ENCODE peak calls at places on chromosomes 2 and 18, in five cellular contexts. One of them, this sample, is unnamed.

GRCh38 chr2:49110571-49111315 is 43.6 kb downstream of the FSHR start:
- DNase-seq in CD8-positive, alpha-beta T cell: no peak
- DNase-seq in nephron progenitor cell: no peak
- DNase-seq in HCT116: no peak
- DNase-seq in tibial artery: no peak
- DNase-seq in this sample: no peak

GRCh38 chr2:222057249-222058073 is 241.3 kb downstream of the PAX3 start:
- DNase-seq in nephron progenitor cell: no peak
- DNase-seq in tibial artery: no peak
- DNase-seq in CD8-positive, alpha-beta T cell: no peak
- DNase-seq in HCT116: no peak
- DNase-seq in this sample: peak

GRCh38 chr2:128435576-128436497 is 117.2 kb upstream of the HS6ST1 start:
- DNase-seq in CD8-positive, alpha-beta T cell: no peak
- DNase-seq in tibial artery: peak
- DNase-seq in nephron progenitor cell: peak
- DNase-seq in HCT116: no peak
- DNase-seq in this sample: no peak

GRCh38 chr18:60019463-60019840 is 119.7 kb downstream of the PMAIP1 start:
- DNase-seq in nephron progenitor cell: no peak
- DNase-seq in tibial artery: no peak
- DNase-seq in HCT116: no peak
- DNase-seq in CD8-positive, alpha-beta T cell: no peak
- DNase-seq in this sample: peak

GRCh38 chr2:217142649-217143266 is 282.9 kb upstream of the TNP1 start:
- DNase-seq in tibial artery: no peak
- DNase-seq in nephron progenitor cell: peak
- DNase-seq in CD8-positive, alpha-beta T cell: no peak
- DNase-seq in HCT116: peak
- DNase-seq in this sample: peak

GRCh38 chr2:231611273-231612198 is 18.9 kb downstream of the TEX44 start:
- DNase-seq in CD8-positive, alpha-beta T cell: no peak
- DNase-seq in tibial artery: peak
- DNase-seq in HCT116: peak
- DNase-seq in nephron progenitor cell: no peak
- DNase-seq in this sample: peak

GRCh38 chr2:118249970-118250369 is 161.7 kb downstream of the INSIG2 start:
- DNase-seq in tibial artery: no peak
- DNase-seq in HCT116: no peak
- DNase-seq in CD8-positive, alpha-beta T cell: no peak
- DNase-seq in nephron progenitor cell: no peak
- DNase-seq in this sample: peak

GRCh38 chr2:160450486-160450885 is 43.1 kb downstream of the RBMS1 start:
- DNase-seq in nephron progenitor cell: no peak
- DNase-seq in HCT116: no peak
- DNase-seq in tibial artery: no peak
- DNase-seq in CD8-positive, alpha-beta T cell: no peak
- DNase-seq in this sample: no peak

GRCh38 chr2:76808776-76809175 is 713.4 kb downstream of the LRRTM4 start:
- DNase-seq in tibial artery: no peak
- DNase-seq in HCT116: no peak
- DNase-seq in nephron progenitor cell: no peak
- DNase-seq in CD8-positive, alpha-beta T cell: no peak
- DNase-seq in this sample: no peak

GRCh38 chr2:142689206-142689605 is 188.3 kb upstream of the KYNU start:
- DNase-seq in tibial artery: no peak
- DNase-seq in CD8-positive, alpha-beta T cell: no peak
- DNase-seq in HCT116: no peak
- DNase-seq in nephron progenitor cell: no peak
- DNase-seq in this sample: no peak

GRCh38 chr2:231152800-231153557 is 28.1 kb upstream of the HTR2B start:
- DNase-seq in CD8-positive, alpha-beta T cell: no peak
- DNase-seq in nephron progenitor cell: no peak
- DNase-seq in tibial artery: no peak
- DNase-seq in HCT116: no peak
- DNase-seq in this sample: peak

GRCh38 chr2:73105511-73105971 is 7.2 kb downstream of the RAB11FIP5 start:
- DNase-seq in HCT116: no peak
- DNase-seq in CD8-positive, alpha-beta T cell: no peak
- DNase-seq in tibial artery: no peak
- DNase-seq in nephron progenitor cell: no peak
- DNase-seq in this sample: no peak

GRCh38 chr2:231622963-231623362 is 30.3 kb downstream of the TEX44 start:
- DNase-seq in nephron progenitor cell: no peak
- DNase-seq in tibial artery: no peak
- DNase-seq in CD8-positive, alpha-beta T cell: no peak
- DNase-seq in HCT116: no peak
- DNase-seq in this sample: no peak

GRCh38 chr2:234555616-234556249 is 58.9 kb upstream of the ARL4C start:
- DNase-seq in nephron progenitor cell: no peak
- DNase-seq in HCT116: no peak
- DNase-seq in CD8-positive, alpha-beta T cell: no peak
- DNase-seq in tibial artery: no peak
- DNase-seq in this sample: peak

GRCh38 chr2:217666338-217666737 is 336.5 kb downstream of the TNS1 start:
- DNase-seq in nephron progenitor cell: no peak
- DNase-seq in tibial artery: no peak
- DNase-seq in CD8-positive, alpha-beta T cell: no peak
- DNase-seq in HCT116: no peak
- DNase-seq in this sample: peak

GRCh38 chr2:166419616-166419934 is 43.8 kb upstream of the SCN9A start:
- DNase-seq in nephron progenitor cell: no peak
- DNase-seq in CD8-positive, alpha-beta T cell: no peak
- DNase-seq in tibial artery: no peak
- DNase-seq in HCT116: peak
- DNase-seq in this sample: peak

GRCh38 chr2:238689331-238689730 is 158.6 kb upstream of the TWIST2 start:
- DNase-seq in CD8-positive, alpha-beta T cell: no peak
- DNase-seq in HCT116: no peak
- DNase-seq in tibial artery: no peak
- DNase-seq in nephron progenitor cell: no peak
- DNase-seq in this sample: no peak

GRCh38 chr2:104868081-104868806 is 14.3 kb downstream of the POU3F3 start:
- DNase-seq in CD8-positive, alpha-beta T cell: no peak
- DNase-seq in nephron progenitor cell: no peak
- DNase-seq in tibial artery: no peak
- DNase-seq in HCT116: no peak
- DNase-seq in this sample: no peak

GRCh38 chr2:147610491-147611050 is 234.3 kb upstream of the ACVR2A start:
- DNase-seq in nephron progenitor cell: no peak
- DNase-seq in CD8-positive, alpha-beta T cell: no peak
- DNase-seq in HCT116: no peak
- DNase-seq in tibial artery: no peak
- DNase-seq in this sample: no peak

GRCh38 chr2:162840598-162841246 is 2.2 kb upstream of the KCNH7 start:
- DNase-seq in tibial artery: peak
- DNase-seq in nephron progenitor cell: peak
- DNase-seq in HCT116: peak
- DNase-seq in CD8-positive, alpha-beta T cell: no peak
- DNase-seq in this sample: peak

GRCh38 chr2:67414867-67415266 is 17.7 kb downstream of the ETAA1 start:
- DNase-seq in tibial artery: no peak
- DNase-seq in HCT116: no peak
- DNase-seq in nephron progenitor cell: no peak
- DNase-seq in CD8-positive, alpha-beta T cell: no peak
- DNase-seq in this sample: no peak

GRCh38 chr2:140509765-140510164 is 1621.1 kb downstream of the LRP1B start:
- DNase-seq in CD8-positive, alpha-beta T cell: no peak
- DNase-seq in nephron progenitor cell: no peak
- DNase-seq in HCT116: no peak
- DNase-seq in tibial artery: no peak
- DNase-seq in this sample: no peak

GRCh38 chr2:219458996-219459395 is 24.4 kb downstream of the SPEG start:
- DNase-seq in CD8-positive, alpha-beta T cell: no peak
- DNase-seq in nephron progenitor cell: no peak
- DNase-seq in HCT116: no peak
- DNase-seq in tibial artery: no peak
- DNase-seq in this sample: no peak

GRCh38 chr2:219460424-219460926 is 25.8 kb downstream of the SPEG start:
- DNase-seq in CD8-positive, alpha-beta T cell: no peak
- DNase-seq in tibial artery: peak
- DNase-seq in HCT116: no peak
- DNase-seq in nephron progenitor cell: peak
- DNase-seq in this sample: peak

GRCh38 chr2:219459460-219460311 is 25.0 kb downstream of the SPEG start:
- DNase-seq in nephron progenitor cell: peak
- DNase-seq in CD8-positive, alpha-beta T cell: peak
- DNase-seq in tibial artery: peak
- DNase-seq in HCT116: no peak
- DNase-seq in this sample: peak

GRCh38 chr2:219455635-219456034 is 21.0 kb downstream of the SPEG start:
- DNase-seq in CD8-positive, alpha-beta T cell: no peak
- DNase-seq in HCT116: no peak
- DNase-seq in nephron progenitor cell: no peak
- DNase-seq in tibial artery: no peak
- DNase-seq in this sample: no peak

DNA sequence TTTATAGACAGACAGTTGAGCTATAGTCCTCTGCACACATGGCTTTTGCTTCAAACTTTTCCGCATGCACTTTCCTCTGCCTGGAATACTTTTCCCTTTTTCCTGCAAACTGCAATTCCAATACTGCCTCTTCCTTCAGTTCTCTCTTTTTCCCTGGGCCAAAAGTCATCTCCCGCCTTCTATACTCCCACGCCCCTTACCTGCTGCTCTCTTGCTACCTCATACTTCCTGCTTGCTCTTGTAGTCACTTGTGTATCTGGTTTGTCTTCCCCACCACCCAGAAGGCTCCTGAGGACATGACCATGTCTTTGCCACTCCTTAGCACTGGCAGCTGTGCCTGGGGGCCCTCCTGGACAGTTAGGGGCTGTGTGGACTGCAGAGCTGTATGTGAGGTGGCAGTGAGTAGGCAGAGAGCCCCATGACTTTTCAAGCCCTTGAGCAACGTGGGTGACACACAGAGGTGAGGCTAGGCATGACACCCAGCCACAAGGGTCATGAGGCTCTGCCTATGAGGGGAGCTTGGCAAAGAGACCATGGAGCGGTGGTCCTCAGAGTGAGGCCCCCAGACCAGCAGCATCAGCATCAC is 23.2 kb downstream of the SPEG start:
- DNase-seq in HCT116: no peak
- DNase-seq in nephron progenitor cell: no peak
- DNase-seq in CD8-positive, alpha-beta T cell: no peak
- DNase-seq in tibial artery: no peak
- DNase-seq in this sample: no peak
- TF ChIP-seq CTCF in HCT116: no peak
- TF ChIP-seq CTCF in nephron progenitor cell: no peak
- TF ChIP-seq CTCF in CD8-positive, alpha-beta T cell: no peak
- TF ChIP-seq CTCF in tibial artery: no peak
- TF ChIP-seq CTCF in this sample: no peak

GRCh38 chr18:76801567-76802505 is 20.5 kb upstream of the ZNF236 start:
- DNase-seq in nephron progenitor cell: peak
- DNase-seq in tibial artery: peak
- DNase-seq in HCT116: no peak
- DNase-seq in CD8-positive, alpha-beta T cell: peak
- DNase-seq in this sample: peak
- TF ChIP-seq CTCF in nephron progenitor cell: peak
- TF ChIP-seq CTCF in tibial artery: peak
- TF ChIP-seq CTCF in HCT116: peak
- TF ChIP-seq CTCF in CD8-positive, alpha-beta T cell: peak
- TF ChIP-seq CTCF in this sample: peak

GRCh38 chr18:3885209-3885792 is 435.3 kb downstream of the TGIF1 start:
- DNase-seq in HCT116: peak
- DNase-seq in CD8-positive, alpha-beta T cell: no peak
- DNase-seq in nephron progenitor cell: no peak
- DNase-seq in tibial artery: no peak
- DNase-seq in this sample: no peak
- TF ChIP-seq CTCF in HCT116: no peak
- TF ChIP-seq CTCF in CD8-positive, alpha-beta T cell: no peak
- TF ChIP-seq CTCF in nephron progenitor cell: no peak
- TF ChIP-seq CTCF in tibial artery: no peak
- TF ChIP-seq CTCF in this sample: peak

GRCh38 chr18:65968605-65969004 is 217.8 kb downstream of the CDH7 start:
- DNase-seq in tibial artery: no peak
- DNase-seq in CD8-positive, alpha-beta T cell: no peak
- DNase-seq in HCT116: no peak
- DNase-seq in nephron progenitor cell: no peak
- DNase-seq in this sample: no peak
- TF ChIP-seq CTCF in tibial artery: no peak
- TF ChIP-seq CTCF in CD8-positive, alpha-beta T cell: no peak
- TF ChIP-seq CTCF in HCT116: no peak
- TF ChIP-seq CTCF in nephron progenitor cell: peak
- TF ChIP-seq CTCF in this sample: peak

DNA sequence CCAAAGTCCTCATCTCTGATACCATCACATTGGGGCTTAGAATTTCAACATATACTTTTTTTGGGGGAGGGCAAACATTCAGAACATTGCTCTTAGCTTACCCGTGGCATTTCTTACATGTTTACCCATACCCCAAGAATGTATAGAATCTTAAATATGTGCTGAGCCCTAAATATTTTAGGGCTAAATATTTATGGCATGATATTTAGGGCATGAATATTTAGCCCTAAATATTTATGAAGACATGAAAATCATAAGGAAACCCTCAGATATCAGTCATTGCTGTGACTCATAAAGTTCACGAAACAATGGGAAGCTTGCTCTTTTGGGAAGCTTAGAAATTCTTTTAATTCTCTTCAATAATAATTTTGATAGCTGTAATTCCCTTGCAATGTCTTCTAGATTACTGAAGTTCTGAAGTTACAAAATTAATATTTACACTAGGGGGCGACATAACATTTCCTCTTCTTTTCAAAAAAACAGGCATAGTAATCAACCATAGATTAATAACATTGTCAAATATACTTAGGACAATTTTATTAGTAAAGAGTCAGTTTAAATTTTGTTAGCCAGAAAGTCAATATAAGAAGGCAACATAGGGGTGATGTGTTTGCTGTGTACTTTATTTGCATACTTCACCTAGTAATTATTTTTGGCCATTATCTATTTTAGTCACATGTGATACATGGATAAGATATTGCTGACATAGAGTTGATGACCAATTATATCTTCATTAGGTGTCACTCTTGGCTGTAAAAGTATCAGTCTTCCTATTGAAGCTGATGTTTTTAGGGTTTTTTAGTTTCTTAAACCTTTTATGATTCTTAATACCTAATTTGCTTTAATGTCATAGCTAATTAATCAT is 13.1 kb downstream of the ZNF804A start:
- DNase-seq in CD8-positive, alpha-beta T cell: no peak
- DNase-seq in HCT116: peak
- DNase-seq in tibial artery: no peak
- DNase-seq in nephron progenitor cell: no peak
- DNase-seq in this sample: peak
- TF ChIP-seq CTCF in CD8-positive, alpha-beta T cell: no peak
- TF ChIP-seq CTCF in HCT116: peak
- TF ChIP-seq CTCF in tibial artery: peak
- TF ChIP-seq CTCF in nephron progenitor cell: peak
- TF ChIP-seq CTCF in this sample: peak

DNA sequence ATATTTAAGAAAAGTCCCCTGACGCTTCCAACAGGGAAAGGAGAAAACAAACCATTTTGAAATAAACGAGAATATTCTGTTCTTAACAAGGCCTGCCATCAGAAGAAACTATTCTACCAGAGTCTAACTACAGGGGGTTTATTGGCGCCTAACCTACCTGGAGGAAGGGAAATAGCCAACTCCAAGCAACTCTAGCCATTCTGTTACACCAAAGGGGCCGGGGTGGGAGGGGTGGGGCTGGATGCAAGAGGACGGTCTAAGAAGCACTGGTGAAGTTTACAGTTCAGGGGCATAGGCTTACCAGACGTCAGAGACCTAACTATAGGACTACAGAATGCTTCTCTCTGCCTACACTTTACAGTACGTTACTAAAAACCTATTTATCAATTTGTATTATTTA is 60.5 kb upstream of the GALNT5 start:
- DNase-seq in nephron progenitor cell: no peak
- DNase-seq in HCT116: no peak
- DNase-seq in CD8-positive, alpha-beta T cell: no peak
- DNase-seq in tibial artery: no peak
- DNase-seq in this sample: no peak
- TF ChIP-seq CTCF in nephron progenitor cell: no peak
- TF ChIP-seq CTCF in HCT116: no peak
- TF ChIP-seq CTCF in CD8-positive, alpha-beta T cell: no peak
- TF ChIP-seq CTCF in tibial artery: no peak
- TF ChIP-seq CTCF in this sample: no peak

This sample was measured in choroid plexus epithelial cell.